ENCODE peak calls at places on chromosomes 3 and 15, in four cellular contexts. U is fibroblast of lung, R is endothelial cell of umbilical vein, J is IMR-90. L is an unnamed sample.

GRCh38 chr3:37770336-37770735 is 91.3 kb upstream of the CTDSPL start:
- DNase-seq in U (no peak), R (peak), J (no peak), L (no peak)

GRCh38 chr3:124887177-124887995 is at the start of gene ITGB5:
- DNase-seq in U (peak), R (peak), J (peak), L (peak)

GRCh38 chr15:26697913-26698312 is 75.0 kb downstream of the GABRB3 start:
- DNase-seq in U (no peak), R (no peak), J (no peak), L (no peak)

GRCh38 chr15:79475312-79475711 is 43.2 kb downstream of the MINAR1 start:
- DNase-seq in U (peak), R (no peak), J (peak), L (peak)

GRCh38 chr3:124410471-124410870 is 319.8 kb upstream of the UMPS start:
- DNase-seq in U (peak), R (no peak), J (peak), L (peak)

GRCh38 chr15:60396964-60397771 is 618 bp downstream of the ANXA2 start:
- DNase-seq in U (peak), R (no peak), J (peak), L (peak)

GRCh38 chr3:50537421-50538129 is 30.0 kb downstream of the C3orf18 start:
- DNase-seq in U (no peak), R (no peak), J (no peak), L (no peak)

GRCh38 chr3:16211176-16211904 is 36.9 kb downstream of the GALNT15 start:
- DNase-seq in U (no peak), R (no peak), J (peak), L (no peak)

GRCh38 chr15:57735406-57735805 is 28.9 kb downstream of the POLR2M start:
- DNase-seq in U (no peak), R (no peak), J (no peak), L (no peak)

GRCh38 chr3:50612234-50612972 is 829 bp upstream of the CISH start:
- DNase-seq in U (no peak), R (no peak), J (no peak), L (no peak)

GRCh38 chr15:99250494-99251435 is 516 bp upstream of the LRRC28 start:
- DNase-seq in U (peak), R (peak), J (peak), L (peak)

GRCh38 chr3:110027446-110027845 is 690.1 kb upstream of the DPPA4 start:
- DNase-seq in U (peak), R (no peak), J (peak), L (peak)

GRCh38 chr3:107911337-107912000 is 179.4 kb downstream of the CD47 start:
- DNase-seq in U (peak), R (no peak), J (no peak), L (peak)

GRCh38 chr3:143657391-143657790 is 190.9 kb downstream of the SLC9A9 start:
- DNase-seq in U (no peak), R (no peak), J (no peak), L (no peak)

GRCh38 chr15:62940755-62941361 is 101.7 kb upstream of the TPM1 start:
- DNase-seq in U (peak), R (peak), J (peak), L (peak)

GRCh38 chr3:161409069-161409468 is 37.8 kb upstream of the SPTSSB start:
- DNase-seq in U (peak), R (peak), J (peak), L (peak)

GRCh38 chr15:99509686-99510461 is 55.9 kb upstream of the MEF2A start:
- DNase-seq in U (no peak), R (peak), J (no peak), L (no peak)

GRCh38 chr3:52014613-52015012 is 18.9 kb upstream of the RPL29 start:
- DNase-seq in U (no peak), R (no peak), J (no peak), L (no peak)

GRCh38 chr15:96948981-96949380 is 618.5 kb downstream of the NR2F2 start:
- DNase-seq in U (no peak), R (no peak), J (no peak), L (no peak)

GRCh38 chr15:96947296-96947695 is 616.8 kb downstream of the NR2F2 start:
- DNase-seq in U (no peak), R (no peak), J (no peak), L (no peak)

GRCh38 chr15:96947830-96948229 is 617.3 kb downstream of the NR2F2 start:
- DNase-seq in U (peak), R (peak), J (no peak), L (no peak)
- H3K4me3 ChIP-seq in U (peak), R (peak), J (no peak), L (no peak)

GRCh38 chr3:119146578-119147375 is 812 bp downstream of the TEX55 start:
- DNase-seq in U (peak), R (no peak), J (no peak), L (no peak)

GRCh38 chr3:119145128-119145499 is 851 bp upstream of the TEX55 start:
- DNase-seq in U (no peak), R (no peak), J (no peak), L (no peak)

GRCh38 chr3:119147494-119147893 is 1.5 kb downstream of the TEX55 start:
- DNase-seq in U (no peak), R (no peak), J (no peak), L (no peak)

GRCh38 chr3:119148493-119149180 is 2.7 kb downstream of the TEX55 start:
- DNase-seq in U (peak), R (no peak), J (peak), L (peak)

DNA sequence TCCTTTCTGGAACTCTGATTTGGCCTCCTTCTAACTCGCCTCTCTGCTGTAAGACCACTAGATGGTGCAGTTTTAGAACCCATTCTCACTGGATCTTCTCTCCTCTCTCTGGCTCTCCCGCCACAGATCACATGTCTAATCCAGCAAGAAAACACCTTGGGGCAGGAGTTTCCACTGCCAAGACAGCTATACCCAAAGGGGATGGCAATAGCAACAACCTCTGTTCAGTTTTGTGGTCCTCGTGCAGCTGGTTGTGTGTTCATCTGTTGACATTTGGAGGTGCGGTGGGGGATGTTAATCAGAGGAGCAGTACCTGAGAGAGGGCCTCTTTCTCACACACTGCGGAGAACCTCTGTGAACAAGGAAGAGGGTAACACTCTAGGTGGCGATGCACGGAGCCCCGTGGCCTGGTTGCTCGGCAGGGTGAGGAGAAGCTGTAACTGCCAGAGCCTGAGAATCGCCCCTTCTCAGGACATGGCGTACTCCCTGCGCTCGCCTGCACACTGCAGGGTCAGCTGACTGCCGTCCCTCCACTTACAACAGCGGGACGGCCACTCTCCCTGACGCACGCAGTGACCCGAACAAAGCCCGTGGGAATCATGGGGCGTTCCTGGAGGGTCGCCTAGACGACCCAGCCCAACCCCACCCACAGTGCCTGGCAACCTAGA is at the start of gene TEX55:
- DNase-seq in U (peak), R (peak), J (peak), L (peak)
- H3K9ac ChIP-seq in U (no peak), R (no peak), J (no peak), L (no peak)

DNA sequence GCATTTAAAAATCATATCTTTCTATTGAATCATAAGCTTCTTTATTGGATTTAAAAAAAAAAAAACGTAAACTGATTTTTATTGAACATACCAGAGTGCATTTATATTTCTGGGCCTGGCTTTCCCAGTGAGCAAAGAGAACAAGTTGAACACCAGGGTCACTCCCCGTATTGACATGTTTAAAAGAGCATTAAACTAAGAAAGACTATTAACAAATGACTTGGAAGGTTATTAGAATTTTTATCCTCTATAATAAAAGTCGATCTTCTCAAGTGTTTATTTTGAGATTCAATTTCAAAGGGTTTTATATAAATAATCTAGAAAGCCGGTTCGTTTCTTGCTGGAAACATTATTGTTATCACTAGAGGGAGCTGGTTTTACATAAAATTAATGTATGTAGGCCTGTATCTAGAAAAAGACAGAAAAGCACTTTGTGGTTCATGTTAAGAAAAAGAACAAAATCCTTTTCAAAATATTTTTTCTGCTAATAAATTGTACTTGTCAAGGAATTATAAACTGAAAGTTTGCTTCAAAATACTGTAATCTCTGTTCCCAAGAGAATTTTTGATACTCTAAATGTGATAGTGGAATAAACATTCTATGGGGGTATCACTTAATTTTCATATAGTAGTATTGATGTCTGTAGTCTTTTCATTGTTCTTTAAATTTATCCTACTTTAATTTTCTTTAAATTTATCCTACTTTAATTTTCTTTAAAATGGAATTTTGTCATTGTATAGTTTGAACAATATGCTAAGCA is 321.8 kb upstream of the MME start:
- DNase-seq in U (peak), R (peak), J (peak), L (peak)
- H2AFZ ChIP-seq in U (no peak), R (no peak), J (no peak), L (no peak)

DNA sequence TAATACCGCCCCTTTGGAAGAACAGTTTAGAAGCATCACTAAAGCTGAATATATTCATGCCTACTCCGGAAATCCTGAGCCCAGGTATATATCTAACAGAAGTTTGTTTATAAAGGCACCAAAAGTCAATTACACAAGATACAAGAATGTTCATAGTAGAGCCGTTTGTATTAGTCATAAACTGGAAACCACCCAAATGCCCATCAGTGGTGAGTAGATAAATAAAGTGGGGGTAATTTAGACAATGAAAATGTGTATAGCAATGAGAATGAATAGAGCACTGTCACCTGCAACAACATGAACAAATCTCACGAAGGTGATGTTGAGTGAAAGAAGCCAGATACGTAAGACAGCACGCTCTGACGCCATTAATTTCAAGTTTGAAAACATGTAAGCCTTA is 68.3 kb upstream of the GLCE start:
- DNase-seq in U (peak), R (peak), J (peak), L (peak)
- H3K4me3 ChIP-seq in U (no peak), R (no peak), J (no peak), L (no peak)

DNA sequence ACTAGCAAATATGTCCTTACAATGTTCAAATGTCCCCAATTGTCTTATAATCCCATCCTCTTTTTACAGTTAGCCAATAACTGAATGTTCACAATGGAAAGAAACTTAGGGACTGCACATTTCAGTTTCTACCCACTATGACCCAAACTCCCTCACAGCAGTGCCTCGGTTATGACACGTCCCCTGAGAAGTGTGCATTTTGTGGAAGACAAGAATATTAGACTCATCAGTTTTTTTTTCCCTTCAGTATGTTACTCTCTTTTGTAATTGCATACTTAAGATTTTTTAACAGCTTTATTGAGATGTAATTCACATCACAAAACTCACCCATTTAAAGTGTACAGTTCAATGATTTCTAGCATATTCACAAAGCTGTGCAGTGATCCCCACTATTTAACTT is 64.8 kb downstream of the IGF2BP2 start:
- DNase-seq in U (no peak), R (no peak), J (no peak), L (no peak)
- H3K9ac ChIP-seq in U (no peak), R (peak), J (no peak), L (peak)

GRCh38 chr3:57079221-57079831 is 18.9 kb downstream of the SPATA12 start:
- DNase-seq in U (peak), R (peak), J (no peak), L (peak)
- H2AFZ ChIP-seq in U (peak), R (peak), J (peak), L (peak)